ENCODE peak calls at places on chromosome 11, in five cellular contexts. E is CD8-positive, alpha-beta T cell; T is neural progenitor cell; Y is tibial nerve; U is lung. G is an unnamed sample.

GRCh38 chr11:93611836-93612677 is 49.4 kb upstream of the CEP295 start:
- DNase-seq in Y (no peak), T (no peak), U (no peak), E (no peak), G (no peak)

GRCh38 chr11:127338380-127339259 is 338.1 kb upstream of the KIRREL3 start:
- DNase-seq in Y (no peak), T (no peak), U (no peak), E (no peak), G (no peak)

GRCh38 chr11:17786824-17787525 is 52.4 kb downstream of the KCNC1 start:
- DNase-seq in U (no peak), Y (no peak), T (peak; percentile 32), E (no peak), G (no peak)

GRCh38 chr11:17979770-17980371 is 33.0 kb downstream of the SERGEF start:
- DNase-seq in Y (no peak), U (no peak), T (peak; percentile 54), E (no peak), G (no peak)

GRCh38 chr11:7422544-7423331 is 62.6 kb upstream of the OLFML1 start:
- DNase-seq in Y (no peak), E (no peak), T (no peak), U (no peak), G (no peak)

GRCh38 chr11:65847746-65848145 is 10.2 kb downstream of the CFL1 start:
- DNase-seq in E (no peak), Y (no peak), U (no peak), T (no peak), G (no peak)

GRCh38 chr11:47376543-47377371 is 1.6 kb downstream of the SPI1 start:
- DNase-seq in Y (no peak), U (peak; percentile 63), T (no peak), E (no peak), G (no peak)

GRCh38 chr11:110874651-110875050 is 162.4 kb upstream of the ARHGAP20 start:
- DNase-seq in Y (no peak), E (no peak), U (no peak), T (no peak), G (no peak)

GRCh38 chr11:16606784-16607674 is 131.4 kb upstream of the C11orf58 start:
- DNase-seq in T (peak; percentile 71), Y (peak; percentile 16), E (no peak), U (peak; percentile 51), G (no peak)

GRCh38 chr11:20156280-20156875 is 3.9 kb downstream of the DBX1 start:
- DNase-seq in Y (no peak), T (peak; percentile 80), E (no peak), U (no peak), G (no peak)

GRCh38 chr11:120715239-120715638 is 203.7 kb downstream of the GRIK4 start:
- DNase-seq in U (no peak), Y (no peak), T (peak; percentile 37), E (no peak), G (no peak)

GRCh38 chr11:3177931-3178330 is 12.8 kb upstream of the OSBPL5 start:
- DNase-seq in E (no peak), U (no peak), Y (no peak), T (no peak), G (no peak)

GRCh38 chr11:13278620-13279486 is 1.3 kb downstream of the BMAL1 start:
- DNase-seq in E (no peak), Y (no peak), U (no peak), T (peak; percentile 66), G (no peak)

GRCh38 chr11:73981051-73981805 is 1.4 kb downstream of the UCP2 start:
- DNase-seq in U (no peak), E (no peak), Y (no peak), T (no peak), G (no peak)

GRCh38 chr11:88246680-88247079 is 71.4 kb upstream of the RAB38 start:
- DNase-seq in E (no peak), U (no peak), T (no peak), Y (no peak), G (no peak)

GRCh38 chr11:80586464-80586863 is 1145.6 kb upstream of the TENM4 start:
- DNase-seq in Y (no peak), U (no peak), E (no peak), T (no peak), G (no peak)

GRCh38 chr11:104219081-104219480 is 55.1 kb upstream of the PDGFD start:
- DNase-seq in Y (no peak), E (no peak), T (no peak), U (no peak), G (no peak)

GRCh38 chr11:79369094-79369493 is 71.7 kb downstream of the TENM4 start:
- DNase-seq in E (no peak), Y (no peak), T (no peak), U (no peak), G (no peak)

GRCh38 chr11:63560506-63561179 is 2.5 kb downstream of the PLAAT2 start:
- DNase-seq in Y (no peak), U (peak; percentile 84), E (no peak), T (no peak), G (no peak)

GRCh38 chr11:102914238-102915043 is 39.7 kb upstream of the MMP12 start:
- DNase-seq in T (peak; percentile 51), U (no peak), Y (no peak), E (no peak), G (no peak)

GRCh38 chr11:30348035-30348434 is 25.1 kb downstream of the ARL14EP start:
- DNase-seq in Y (no peak), E (no peak), T (no peak), U (no peak), G (no peak)

GRCh38 chr11:69008774-69009440 is 4.1 kb downstream of the MRGPRF start:
- DNase-seq in T (no peak), U (peak; percentile 65), Y (peak; percentile 66), E (no peak), G (peak; percentile 93)

DNA sequence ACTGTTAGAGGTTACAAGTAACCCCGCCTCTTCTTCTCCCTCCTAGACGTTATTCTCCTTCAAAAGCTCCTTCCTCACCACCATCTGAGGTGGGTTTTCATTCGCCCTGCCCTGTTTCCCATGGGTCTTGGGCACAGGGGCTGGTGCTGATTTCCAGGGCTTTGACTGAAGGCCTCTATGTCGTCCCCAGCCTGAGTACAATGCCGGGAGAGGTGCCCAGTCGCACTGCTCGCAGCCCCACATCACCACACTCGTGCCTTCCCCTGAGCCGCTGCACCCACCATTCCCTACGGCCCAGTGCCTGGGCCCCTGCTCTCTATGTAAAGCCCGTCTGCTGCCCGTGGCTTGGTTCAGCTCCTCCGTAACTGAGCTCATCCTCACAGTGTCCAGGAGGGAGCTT is 169.8 kb downstream of the DSCAML1 start:
- DNase-seq in Y (no peak), E (no peak), U (no peak), T (no peak), G (no peak)
- H3K27ac ChIP-seq in Y (no peak overlapping the region), E (no peak overlapping the region), U (no peak overlapping the region), T (no peak overlapping the region), G (no peak overlapping the region)

GRCh38 chr11:133840479-133840941 is 4.8 kb downstream of the SPATA19 start:
- DNase-seq in E (no peak), U (peak; percentile 14), T (no peak), Y (no peak), G (no peak)
- TF ChIP-seq CTCF in E (no peak), U (no peak), T (no peak), Y (no peak), G (no peak)

DNA sequence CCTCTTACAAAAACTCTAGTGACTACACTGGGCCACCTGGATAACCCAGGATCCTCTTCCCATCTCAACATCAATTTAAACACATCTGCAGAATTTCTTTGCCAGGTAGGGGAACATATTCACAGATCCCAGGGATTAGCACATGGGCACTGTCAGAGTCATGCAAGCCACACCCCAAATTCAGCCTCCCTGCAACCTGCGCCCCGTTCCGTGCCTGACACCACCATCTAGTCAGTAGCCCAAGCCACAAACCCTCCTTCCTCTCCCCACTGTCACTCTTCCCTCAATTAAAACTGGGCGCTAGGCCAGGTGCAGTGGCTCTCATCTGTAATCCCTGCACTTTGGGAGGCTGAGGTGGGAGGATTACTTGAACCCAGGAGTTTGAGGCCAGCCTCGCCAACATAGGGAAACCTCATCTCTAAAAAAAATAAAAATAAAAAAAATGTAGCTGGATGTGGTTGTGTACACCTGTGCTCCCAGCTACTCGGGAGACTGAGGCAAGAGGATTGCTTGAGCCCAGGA is 6.4 kb downstream of the FADD start:
- DNase-seq in U (no peak), E (no peak), Y (no peak), T (no peak), G (no peak)
- H3K27ac ChIP-seq in U (no peak overlapping the region), E (no peak overlapping the region), Y (no peak overlapping the region), T (no peak overlapping the region), G (no peak overlapping the region)

GRCh38 chr11:92211576-92212167 is 12.9 kb upstream of the FAT3 start:
- DNase-seq in U (no peak), Y (no peak), T (peak; percentile 79), E (no peak), G (no peak)
- TF ChIP-seq CTCF in U (no peak), Y (peak; percentile 40), T (peak; percentile 63), E (no peak), G (peak; percentile 55)

G was measured in thoracic aorta.